ENCODE peak calls at places on chromosomes 16 and 17, in seven cellular contexts. G, Z, R, S, T, U and I are unnamed samples.

GRCh38 chr16:89822188-89823086 is 5.8 kb upstream of the SPIRE2 start:
- DNase-seq in S (no peak), R (no peak), U (no peak), T (no peak), G (no peak), Z (no peak), I (no peak)

GRCh38 chr16:81574168-81574567 is 129.6 kb downstream of the CMIP start:
- DNase-seq in Z (no peak), R (no peak), T (no peak), G (no peak), S (no peak), U (no peak), I (no peak)

GRCh38 chr17:27526603-27527002 is 70.4 kb downstream of the KSR1 start:
- DNase-seq in U (no peak), G (no peak), Z (peak; percentile 33), R (no peak), T (no peak), S (no peak), I (no peak)

GRCh38 chr16:89373355-89374110 is 116.8 kb downstream of the ANKRD11 start:
- DNase-seq in R (no peak), G (no peak), S (no peak), U (peak; percentile 72), T (no peak), Z (no peak), I (no peak)

GRCh38 chr16:56113223-56113622 is 78.1 kb upstream of the GNAO1 start:
- DNase-seq in G (no peak), R (no peak), T (no peak), Z (no peak), S (no peak), U (no peak), I (no peak)

GRCh38 chr17:2854662-2855061 is 58.4 kb downstream of the RAP1GAP2 start:
- DNase-seq in Z (no peak), G (no peak), U (no peak), T (no peak), R (no peak), S (no peak), I (no peak)

GRCh38 chr16:88331989-88332920 is 50.5 kb upstream of the ZNF469 start:
- DNase-seq in G (no peak), T (no peak), Z (no peak), U (peak; percentile 83), S (no peak), R (no peak), I (no peak)

GRCh38 chr17:80346498-80347275 is 68.3 kb upstream of the ENDOV start:
- DNase-seq in G (no peak), U (no peak), T (no peak), S (no peak), R (no peak), Z (no peak), I (no peak)

GRCh38 chr16:50861926-50862325 is 120.0 kb downstream of the CYLD start:
- DNase-seq in S (no peak), T (no peak), U (no peak), G (no peak), R (no peak), Z (no peak), I (no peak)

GRCh38 chr17:75774471-75774987 is 9.5 kb upstream of the GALK1 start:
- DNase-seq in G (no peak), R (no peak), U (no peak), Z (no peak), T (no peak), S (no peak), I (no peak)

GRCh38 chr16:30173054-30173453 is 10.3 kb upstream of the CORO1A start:
- DNase-seq in S (no peak), R (no peak), U (no peak), G (no peak), T (no peak), Z (no peak), I (no peak)

GRCh38 chr16:22321340-22322001 is 24.3 kb downstream of the POLR3E start:
- DNase-seq in R (peak; percentile 40), G (peak; percentile 67), T (peak; percentile 68), Z (peak; percentile 71), S (peak; percentile 22), U (peak; percentile 60), I (peak; percentile 53)